ENCODE peak calls at places on chromosomes 4 and X, in ten cellular contexts. One of them, this sample, is unnamed.

GRCh38 chr4:42048394-42048793 is 58.1 kb downstream of the SLC30A9 start:
- DNase-seq in AG04449: peak; percentile 50
- DNase-seq in DMS153: no peak
- DNase-seq in Daoy: peak; percentile 49
- DNase-seq in AG09309: peak; percentile 32
- DNase-seq in Panc1: peak; percentile 67
- DNase-seq in lung: no peak
- DNase-seq in HT-29: peak; percentile 45
- DNase-seq in endothelial cell of umbilical vein: peak; percentile 75
- DNase-seq in PC-3: peak; percentile 79
- DNase-seq in this sample: no peak

GRCh38 chr4:15438939-15439524 is 11.2 kb downstream of the C1QTNF7 start:
- DNase-seq in DMS153: no peak
- DNase-seq in AG04449: no peak
- DNase-seq in HT-29: no peak
- DNase-seq in lung: no peak
- DNase-seq in Panc1: no peak
- DNase-seq in AG09309: no peak
- DNase-seq in endothelial cell of umbilical vein: no peak
- DNase-seq in Daoy: peak; percentile 7
- DNase-seq in PC-3: no peak
- DNase-seq in this sample: no peak

GRCh38 chrX:81291996-81292395 is 90.1 kb downstream of the SH3BGRL start:
- DNase-seq in Panc1: no peak
- DNase-seq in AG04449: no peak
- DNase-seq in lung: no peak
- DNase-seq in AG09309: no peak
- DNase-seq in PC-3: no peak
- DNase-seq in endothelial cell of umbilical vein: no peak
- DNase-seq in HT-29: no peak
- DNase-seq in Daoy: no peak
- DNase-seq in DMS153: no peak
- DNase-seq in this sample: no peak

GRCh38 chr4:72295966-72296557 is 264.3 kb downstream of the NPFFR2 start:
- DNase-seq in PC-3: peak; percentile 90
- DNase-seq in Panc1: no peak
- DNase-seq in DMS153: peak; percentile 15
- DNase-seq in AG09309: no peak
- DNase-seq in Daoy: peak; percentile 17
- DNase-seq in lung: no peak
- DNase-seq in AG04449: peak; percentile 16
- DNase-seq in endothelial cell of umbilical vein: peak; percentile 56
- DNase-seq in HT-29: peak; percentile 41
- DNase-seq in this sample: no peak

GRCh38 chrX:123756320-123756719 is 23.5 kb upstream of the THOC2 start:
- DNase-seq in Panc1: no peak
- DNase-seq in DMS153: no peak
- DNase-seq in PC-3: peak; percentile 4
- DNase-seq in AG09309: no peak
- DNase-seq in Daoy: no peak
- DNase-seq in endothelial cell of umbilical vein: peak; percentile 7
- DNase-seq in AG04449: no peak
- DNase-seq in HT-29: no peak
- DNase-seq in lung: no peak
- DNase-seq in this sample: peak; percentile 10

GRCh38 chr4:85873566-85873965 is 398.6 kb downstream of the ARHGAP24 start:
- DNase-seq in AG09309: no peak
- DNase-seq in Panc1: no peak
- DNase-seq in HT-29: no peak
- DNase-seq in Daoy: no peak
- DNase-seq in AG04449: no peak
- DNase-seq in lung: no peak
- DNase-seq in endothelial cell of umbilical vein: no peak
- DNase-seq in PC-3: no peak
- DNase-seq in DMS153: no peak
- DNase-seq in this sample: no peak

GRCh38 chr4:37741564-37741963 is 55.4 kb upstream of the RELL1 start:
- DNase-seq in Daoy: no peak
- DNase-seq in AG09309: no peak
- DNase-seq in AG04449: no peak
- DNase-seq in HT-29: no peak
- DNase-seq in lung: no peak
- DNase-seq in Panc1: no peak
- DNase-seq in DMS153: no peak
- DNase-seq in endothelial cell of umbilical vein: no peak
- DNase-seq in PC-3: no peak
- DNase-seq in this sample: no peak

GRCh38 chr4:139556735-139557505 is 901 bp upstream of the SETD7 start:
- DNase-seq in lung: peak; percentile 77
- DNase-seq in HT-29: peak; percentile 82
- DNase-seq in Daoy: peak; percentile 37
- DNase-seq in endothelial cell of umbilical vein: peak; percentile 52
- DNase-seq in DMS153: peak; percentile 93
- DNase-seq in AG04449: no peak
- DNase-seq in Panc1: no peak
- DNase-seq in AG09309: no peak
- DNase-seq in PC-3: peak; percentile 42
- DNase-seq in this sample: peak; percentile 70

GRCh38 chr4:110733901-110734300 is 111.0 kb upstream of the PITX2 start:
- DNase-seq in DMS153: no peak
- DNase-seq in Daoy: no peak
- DNase-seq in endothelial cell of umbilical vein: peak; percentile 8
- DNase-seq in Panc1: no peak
- DNase-seq in PC-3: peak; percentile 61
- DNase-seq in AG09309: no peak
- DNase-seq in lung: no peak
- DNase-seq in AG04449: no peak
- DNase-seq in HT-29: peak; percentile 67
- DNase-seq in this sample: no peak

GRCh38 chrX:23228950-23229448 is 105.7 kb upstream of the PTCHD1 start:
- DNase-seq in endothelial cell of umbilical vein: no peak
- DNase-seq in PC-3: no peak
- DNase-seq in lung: peak; percentile 57
- DNase-seq in AG09309: no peak
- DNase-seq in DMS153: no peak
- DNase-seq in HT-29: no peak
- DNase-seq in AG04449: no peak
- DNase-seq in Panc1: no peak
- DNase-seq in Daoy: peak; percentile 4
- DNase-seq in this sample: peak; percentile 3

GRCh38 chr4:169399976-169400767 is 129.4 kb upstream of the SH3RF1 start:
- DNase-seq in HT-29: no peak
- DNase-seq in Daoy: no peak
- DNase-seq in PC-3: no peak
- DNase-seq in AG09309: no peak
- DNase-seq in endothelial cell of umbilical vein: no peak
- DNase-seq in AG04449: no peak
- DNase-seq in Panc1: no peak
- DNase-seq in lung: no peak
- DNase-seq in DMS153: no peak
- DNase-seq in this sample: no peak

This sample was measured in thyroid gland.